ENCODE peak calls at places on chromosome 10, in ten cellular contexts. H is stomach, Y is A549, O is thyroid gland, L is H1, V is uterus, S is HepG2, W is HCT116, F is body of pancreas, G is prostate gland. Q is an unnamed sample.

GRCh38 chr10:124125305-124126116 is 32.1 kb upstream of the CHST15 start:
- DNase-seq in H (no peak), Y (peak), O (peak), L (no peak), V (no peak), S (peak), W (peak), F (no peak), G (no peak), Q (no peak)

GRCh38 chr10:102648889-102649752 is 4.8 kb downstream of the TRIM8 start:
- DNase-seq in H (peak), Y (no peak), O (peak), L (no peak), V (no peak), S (no peak), W (no peak), F (no peak), G (peak), Q (no peak)

GRCh38 chr10:93816123-93816747 is 58.5 kb downstream of the LGI1 start:
- DNase-seq in H (peak), Y (peak), O (peak), L (peak), V (peak), S (peak), W (peak), F (peak), G (peak), Q (peak)

GRCh38 chr10:44975487-44976331 is 2.9 kb downstream of the DEPP1 start:
- DNase-seq in H (peak), Y (peak), O (peak), L (no peak), V (peak), S (peak), W (peak), F (peak), G (no peak), Q (no peak)

GRCh38 chr10:132908621-132909295 is 33.6 kb downstream of the CFAP46 start:
- DNase-seq in H (no peak), Y (no peak), O (no peak), L (no peak), V (no peak), S (no peak), W (no peak), F (no peak), G (no peak), Q (peak)

GRCh38 chr10:77532068-77532467 is 105.5 kb downstream of the KCNMA1 start:
- DNase-seq in H (no peak), Y (no peak), O (no peak), L (no peak), V (no peak), S (no peak), W (no peak), F (no peak), G (no peak), Q (no peak)

GRCh38 chr10:26214538-26215461 is 1.8 kb upstream of the GAD2 start:
- DNase-seq in H (no peak), Y (no peak), O (no peak), L (no peak), V (no peak), S (no peak), W (no peak), F (no peak), G (no peak), Q (no peak)

GRCh38 chr10:119455609-119456434 is 86.7 kb downstream of the RGS10 start:
- DNase-seq in H (no peak), Y (no peak), O (no peak), L (no peak), V (no peak), S (no peak), W (no peak), F (no peak), G (no peak), Q (no peak)

GRCh38 chr10:93074597-93075368 is 1.1 kb downstream of the CYP26A1 start:
- DNase-seq in H (no peak), Y (no peak), O (no peak), L (no peak), V (no peak), S (no peak), W (no peak), F (no peak), G (peak), Q (no peak)

GRCh38 chr10:62037166-62037831 is 135.8 kb downstream of the ARID5B start:
- DNase-seq in H (no peak), Y (no peak), O (no peak), L (no peak), V (peak), S (peak), W (no peak), F (no peak), G (no peak), Q (no peak)
- H3K27ac ChIP-seq in H (peak), Y (peak), O (no peak), L (no peak), V (peak), S (peak), W (no peak), F (no peak), G (peak), Q (peak)

GRCh38 chr10:5041471-5042023 is 37.9 kb upstream of the AKR1C2 start:
- DNase-seq in H (no peak), Y (no peak), O (no peak), L (no peak), V (no peak), S (peak), W (no peak), F (no peak), G (no peak), Q (no peak)
- H3K4me3 ChIP-seq in H (no peak), Y (no peak), O (no peak), L (no peak), V (no peak), S (no peak), W (no peak), F (no peak), G (no peak), Q (peak)

DNA sequence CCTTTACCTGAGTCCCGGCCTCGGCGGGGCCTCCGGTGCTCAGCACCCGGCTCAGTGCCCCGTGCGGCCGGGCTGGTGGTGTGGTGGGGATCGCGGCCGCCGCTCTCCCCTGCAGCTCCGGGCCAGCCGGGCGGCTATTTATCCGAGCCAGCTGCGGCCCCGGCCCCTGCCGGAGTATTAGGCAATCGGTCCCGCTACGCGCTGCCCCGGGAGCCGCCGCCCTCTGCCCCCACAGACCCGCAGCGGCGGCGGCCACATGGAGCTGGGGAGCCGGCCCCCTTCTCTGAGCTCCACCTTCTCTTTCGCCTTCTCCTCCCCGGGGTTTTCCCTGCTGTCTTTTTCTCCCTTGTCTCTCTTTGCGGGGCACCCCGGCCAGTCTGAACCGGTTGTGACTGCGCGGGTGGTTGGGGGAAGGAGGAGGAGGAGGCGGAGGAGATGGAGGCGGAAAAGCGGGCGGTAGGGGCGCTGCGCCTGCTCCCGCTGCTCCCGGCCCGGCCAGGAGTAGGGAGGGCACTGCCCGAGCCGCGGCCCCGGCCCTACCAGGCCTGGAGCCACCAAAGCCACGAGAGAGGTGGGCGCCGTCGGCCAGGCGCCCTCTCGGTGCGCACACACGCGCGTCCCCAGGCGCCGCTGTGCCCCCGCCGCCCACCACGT is at the start of gene SLC16A9:
- DNase-seq in H (peak), Y (peak), O (peak), L (peak), V (peak), S (peak), W (peak), F (peak), G (peak), Q (peak)
- TF ChIP-seq POLR2A in H (no peak), Y (no peak), O (no peak), L (peak), V (peak), S (no peak), W (no peak), F (peak), G (no peak), Q (no peak)

GRCh38 chr10:31121797-31122586 is 90.3 kb upstream of the ZNF438 start:
- DNase-seq in H (no peak), Y (no peak), O (no peak), L (no peak), V (no peak), S (no peak), W (no peak), F (no peak), G (no peak), Q (no peak)
- H3K27ac ChIP-seq in H (peak), Y (no peak), O (no peak), L (no peak), V (peak), S (no peak), W (no peak), F (no peak), G (no peak), Q (no peak)

Q was measured in right lobe of liver.